ENCODE peak calls at places on chromosomes 2 and 18, in six cellular contexts. N, R, E, V, D and M are unnamed samples.

GRCh38 chr2:174235680-174236079 is 12.7 kb downstream of the OLA1 start:
- DNase-seq in N (peak; percentile 46), R (no peak), E (no peak), V (no peak), D (no peak), M (no peak)

GRCh38 chr2:39120771-39121522 is at the start of gene SOS1:
- DNase-seq in N (peak; percentile 92), R (peak; percentile 97), E (peak; percentile 89), V (peak; percentile 82), D (peak; percentile 97), M (peak; percentile 81)

GRCh38 chr2:84908948-84909713 is 3.7 kb downstream of the TMSB10 start:
- DNase-seq in N (no peak), R (no peak), E (no peak), V (no peak), D (no peak), M (no peak)

GRCh38 chr2:197798187-197798586 is 6.2 kb upstream of the PLCL1 start:
- DNase-seq in N (no peak), R (no peak), E (no peak), V (no peak), D (no peak), M (no peak)

GRCh38 chr2:176535480-176536113 is 266.4 kb downstream of the MTX2 start:
- DNase-seq in N (peak; percentile 67), R (no peak), E (no peak), V (no peak), D (no peak), M (no peak)

GRCh38 chr18:59870623-59871130 is 29.1 kb upstream of the PMAIP1 start:
- DNase-seq in N (no peak), R (no peak), E (no peak), V (no peak), D (no peak), M (no peak)

GRCh38 chr2:46666044-46666662 is 186.8 kb downstream of the TMEM247 start:
- DNase-seq in N (no peak), R (no peak), E (no peak), V (no peak), D (peak; percentile 95), M (no peak)

GRCh38 chr2:134029478-134029877 is 224.4 kb upstream of the MGAT5 start:
- DNase-seq in N (peak; percentile 14), R (no peak), E (no peak), V (no peak), D (no peak), M (no peak)

GRCh38 chr2:68925298-68925885 is 27.3 kb downstream of the GKN2 start:
- DNase-seq in N (peak; percentile 45), R (peak; percentile 84), E (no peak), V (peak; percentile 48), D (no peak), M (peak; percentile 25)

DNA sequence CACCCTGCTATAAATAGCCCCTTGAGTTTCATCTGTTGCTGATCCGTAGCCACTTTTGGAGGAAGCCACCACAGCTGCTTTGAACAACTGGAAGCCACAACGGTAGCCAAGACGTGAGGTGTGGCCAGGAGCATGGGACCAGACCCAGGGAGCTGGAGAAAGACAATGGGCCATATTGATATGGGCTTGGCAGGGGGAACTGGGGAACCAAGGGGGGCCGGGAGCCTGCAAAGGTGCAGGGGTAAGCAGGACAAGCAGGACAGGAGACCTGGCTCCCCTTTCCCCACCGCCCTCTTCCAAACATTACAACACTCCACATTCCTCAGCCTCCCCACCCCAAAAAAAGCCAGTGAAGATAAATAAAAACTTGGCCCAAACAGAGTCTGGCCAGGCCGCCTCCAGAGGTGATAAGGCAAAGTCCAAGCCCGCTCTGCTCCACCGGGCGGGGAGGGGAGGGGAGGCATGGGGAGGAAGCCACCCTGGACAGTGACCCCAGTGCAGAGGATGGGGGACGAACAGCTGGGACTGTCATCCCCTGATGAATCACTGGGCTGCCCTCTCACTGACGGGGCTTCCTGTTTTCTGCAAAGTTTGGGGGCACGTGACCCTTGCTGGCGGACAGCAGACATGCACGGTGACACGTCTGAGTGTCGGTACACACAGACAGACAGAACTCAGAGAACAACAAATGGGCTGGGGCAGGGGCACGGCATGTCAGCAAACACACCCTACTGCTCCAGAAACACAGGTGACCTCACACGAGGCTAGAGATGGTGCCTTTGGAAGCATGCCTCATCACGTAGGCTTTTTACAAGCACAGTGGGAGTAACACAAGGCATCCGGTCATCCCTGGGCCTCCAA is 100.3 kb downstream of the TNS1 start:
- DNase-seq in N (peak; percentile 82), R (no peak), E (peak; percentile 45), V (no peak), D (peak; percentile 95), M (no peak)
- H3K4me3 ChIP-seq in N (peak overlapping the region; percentile 6), R (no peak overlapping the region), E (no peak overlapping the region), V (no peak overlapping the region), D (peak overlapping the region; percentile 16), M (no peak overlapping the region)

DNA sequence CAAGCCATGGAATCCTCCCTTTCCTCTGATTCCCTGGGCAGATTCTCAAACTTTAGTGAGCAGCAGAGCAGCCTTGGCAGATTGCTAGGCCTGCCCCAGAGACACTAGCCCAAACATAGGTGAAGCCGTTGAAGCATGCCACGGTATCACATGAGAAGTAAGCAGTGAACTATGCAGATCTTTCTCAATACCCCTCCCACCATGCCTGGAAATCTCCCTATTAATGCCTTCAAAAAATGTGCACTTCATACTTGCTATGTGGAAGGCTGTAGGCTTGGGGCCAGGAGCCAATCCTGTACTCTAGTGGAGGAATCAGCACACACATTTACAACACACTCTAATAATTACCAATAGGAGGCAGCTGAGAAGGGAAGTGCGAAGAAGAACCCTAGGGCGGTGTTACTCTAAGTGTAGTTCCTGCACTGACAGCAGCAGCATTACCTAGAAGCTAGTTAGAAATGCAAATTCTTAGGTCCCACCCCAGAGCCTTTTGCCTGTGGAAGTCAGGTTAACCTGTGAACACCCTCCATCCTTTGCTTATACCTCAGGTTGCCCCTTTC is 305.1 kb upstream of the SPRED2 start:
- DNase-seq in N (no peak), R (no peak), E (no peak), V (no peak), D (no peak), M (no peak)
- TF ChIP-seq CTCF in N (no peak), R (no peak), E (no peak), V (no peak), D (no peak), M (no peak)

DNA sequence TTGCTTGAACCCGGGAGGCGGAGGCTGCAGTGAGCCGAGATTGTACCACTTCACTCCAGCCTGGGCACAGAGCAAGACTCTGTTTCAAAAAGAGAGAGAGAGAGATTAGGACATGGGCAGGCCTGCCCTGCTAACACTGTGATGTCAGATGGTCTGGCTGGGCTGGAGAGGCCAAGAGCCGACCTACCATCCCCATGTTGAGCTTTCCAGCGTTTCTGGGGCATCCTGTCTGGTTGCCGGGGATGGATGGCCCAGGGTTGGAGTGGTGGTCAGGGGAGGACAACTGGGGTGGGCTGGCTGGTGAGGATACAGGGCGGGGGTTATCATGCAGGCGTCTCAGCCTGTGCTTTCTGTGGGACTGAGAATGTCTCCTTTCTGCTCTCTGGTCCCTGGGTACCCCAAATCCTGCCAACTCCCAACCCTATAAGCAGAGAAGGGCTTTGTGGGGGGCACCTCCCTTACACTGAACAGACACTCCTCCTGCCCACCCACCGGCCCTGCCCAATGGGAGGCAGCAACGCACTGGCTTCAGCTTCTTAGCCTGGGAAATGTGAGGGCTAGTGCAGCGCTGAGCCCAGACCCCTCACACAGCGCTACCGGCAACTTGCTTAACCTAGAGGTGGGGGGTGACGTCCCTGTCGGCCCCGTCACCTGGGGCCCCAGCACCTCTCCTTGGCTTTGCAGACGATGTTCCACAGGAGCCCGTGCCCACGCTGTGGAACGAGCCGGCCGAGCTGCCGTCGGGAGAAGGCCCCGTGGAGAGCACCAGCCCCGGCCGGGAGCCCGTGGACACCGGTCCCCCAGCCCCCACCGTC is 5.4 kb downstream of the SNORC start:
- DNase-seq in N (no peak), R (peak; percentile 62), E (no peak), V (no peak), D (peak; percentile 56), M (no peak)
- H3K4me3 ChIP-seq in N (no peak overlapping the region), R (peak overlapping the region; percentile 64), E (no peak overlapping the region), V (no peak overlapping the region), D (peak overlapping the region; percentile 48), M (no peak overlapping the region)

GRCh38 chr2:27884546-27884945 is 5.6 kb downstream of the RBKS start:
- DNase-seq in N (no peak), R (no peak), E (no peak), V (no peak), D (no peak), M (no peak)

GRCh38 chr2:27886322-27886721 is 3.9 kb downstream of the RBKS start:
- DNase-seq in N (no peak), R (no peak), E (no peak), V (no peak), D (no peak), M (no peak)

GRCh38 chr2:27885656-27886055 is 4.5 kb downstream of the RBKS start:
- DNase-seq in N (peak; percentile 42), R (no peak), E (no peak), V (no peak), D (no peak), M (no peak)

GRCh38 chr2:27887122-27887521 is 3.1 kb downstream of the RBKS start:
- DNase-seq in N (no peak), R (no peak), E (no peak), V (no peak), D (no peak), M (no peak)

DNA sequence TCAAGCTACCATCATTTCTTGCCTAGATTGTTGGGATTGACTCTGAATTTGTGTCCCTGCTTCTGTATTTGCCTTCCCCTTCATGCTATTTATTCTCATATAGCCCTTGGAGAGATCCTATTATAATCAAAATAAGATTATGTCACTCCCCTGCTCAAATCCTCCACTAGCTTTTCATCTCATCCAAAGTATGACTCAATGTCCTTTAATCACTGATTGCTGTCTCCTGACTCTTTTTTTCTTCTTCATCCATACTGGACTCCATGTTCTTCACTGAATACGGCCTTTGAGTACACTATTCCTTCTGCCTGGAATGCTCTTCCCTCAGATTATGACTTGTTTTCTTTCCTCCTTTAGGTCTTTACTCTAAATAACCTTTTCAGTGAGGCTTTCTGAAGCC is 4.9 kb downstream of the RBKS start:
- DNase-seq in N (peak; percentile 39), R (no peak), E (no peak), V (no peak), D (no peak), M (no peak)
- TF ChIP-seq CTCF in N (no peak), R (no peak), E (no peak), V (no peak), D (no peak), M (no peak)

DNA sequence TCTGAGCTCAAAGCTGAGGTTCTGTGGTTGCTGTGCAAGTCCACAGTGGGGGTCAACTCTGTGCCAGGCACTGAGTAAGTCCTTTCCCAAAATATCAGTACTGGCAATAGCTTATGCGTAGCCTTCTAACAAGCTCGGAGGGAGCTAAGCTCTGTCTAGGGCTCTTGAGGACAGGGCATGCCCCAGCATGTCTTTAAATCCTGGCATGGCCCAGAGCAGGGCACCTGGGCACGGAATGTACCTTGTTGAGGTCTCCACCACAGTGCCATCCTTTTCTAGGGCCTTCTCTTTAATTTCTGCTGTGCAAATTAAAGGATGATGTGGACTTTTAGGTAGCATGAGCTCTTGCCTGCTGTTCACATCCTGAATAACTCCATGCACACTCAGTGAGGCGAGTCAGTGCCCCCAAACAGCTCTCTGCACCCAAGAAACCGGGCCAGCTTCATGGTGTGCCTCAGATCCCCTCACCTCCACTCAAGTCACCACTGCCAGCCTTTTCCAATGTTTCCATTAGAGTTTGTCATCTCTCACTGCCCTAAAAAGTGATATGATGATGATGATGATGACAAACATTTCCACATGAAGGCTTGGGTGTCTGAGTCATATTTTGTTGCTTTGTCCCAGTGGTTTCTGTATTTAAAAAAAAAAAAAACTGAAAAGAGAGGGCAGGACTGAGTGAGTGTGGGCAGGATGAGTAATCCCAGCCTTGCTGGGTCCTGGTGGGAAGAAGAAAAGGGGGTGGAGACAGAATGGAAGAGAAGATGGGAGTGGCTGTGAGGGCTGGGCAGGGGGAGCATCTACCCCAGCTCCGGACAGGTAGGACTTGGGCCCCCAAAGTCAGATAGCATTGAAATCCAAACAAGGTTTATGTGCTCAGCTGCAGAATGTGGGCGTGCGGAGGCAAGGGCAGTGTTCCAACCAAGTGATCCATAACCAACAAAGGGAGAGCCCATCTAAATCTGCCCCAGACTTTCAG is 78.9 kb downstream of the ZBTB7C start:
- DNase-seq in N (peak; percentile 94), R (no peak), E (peak; percentile 58), V (peak; percentile 47), D (no peak), M (no peak)
- H3K4me3 ChIP-seq in N (no peak overlapping the region), R (no peak overlapping the region), E (no peak overlapping the region), V (no peak overlapping the region), D (no peak overlapping the region), M (no peak overlapping the region)